ENCODE peak calls at places on chromosome 6, in eight cellular contexts. T is stimulated activated CD4-positive, alpha-beta T cell treated with anti-CD3 and anti-CD28 coated beads, Interleukin-15, amount 100 ng/mL, for 1 hour; U is IMR-90; F is NCI-H1105; M is T-helper 1 cell; L is tibial nerve; C is EL; A is HS-5. G is an unnamed sample.

GRCh38 chr6:5146396-5146795 is 61.3 kb downstream of the PPP1R3G start:
- DNase-seq in A (no peak), F (no peak), M (no peak), C (no peak), U (no peak), L (no peak), T (no peak), G (no peak)

GRCh38 chr6:90790696-90791095 is 203.8 kb upstream of the MAP3K7 start:
- DNase-seq in A (peak), C (peak), F (no peak), L (no peak), T (no peak), M (no peak), U (peak), G (no peak)

GRCh38 chr6:134689676-134690447 is 260.0 kb downstream of the ALDH8A1 start:
- DNase-seq in M (no peak), F (no peak), C (no peak), L (no peak), T (no peak), U (no peak), A (no peak), G (peak)

GRCh38 chr6:129929433-129929832 is 68.3 kb upstream of the TMEM244 start:
- DNase-seq in M (no peak), L (no peak), U (peak), F (no peak), A (peak), T (no peak), C (peak), G (no peak)

GRCh38 chr6:56652994-56653393 is 10.3 kb upstream of the DST start:
- DNase-seq in F (peak), A (peak), C (peak), L (no peak), U (peak), T (no peak), M (no peak), G (no peak)

GRCh38 chr6:41648921-41649320 is 10.7 kb downstream of the MDFI start:
- DNase-seq in C (no peak), A (no peak), F (no peak), U (no peak), L (no peak), M (no peak), T (no peak), G (no peak)

GRCh38 chr6:71902261-71902660 is 15.9 kb downstream of the RIMS1 start:
- DNase-seq in C (no peak), M (no peak), L (no peak), F (no peak), A (no peak), U (no peak), T (no peak), G (no peak)

GRCh38 chr6:143673638-143674037 is 4.1 kb upstream of the PHACTR2 start:
- DNase-seq in F (no peak), L (no peak), A (peak), M (no peak), C (peak), T (no peak), U (peak), G (no peak)

GRCh38 chr6:157294654-157295053 is 28.7 kb downstream of the TMEM242 start:
- DNase-seq in L (no peak), T (no peak), U (no peak), M (no peak), C (no peak), F (no peak), A (no peak), G (no peak)

GRCh38 chr6:74001091-74001490 is 305.1 kb downstream of the CD109 start:
- DNase-seq in U (no peak), F (no peak), A (no peak), M (no peak), C (peak), T (no peak), L (no peak), G (no peak)

GRCh38 chr6:107670792-107671199 is 153.3 kb downstream of the SCML4 start:
- DNase-seq in M (no peak), F (no peak), C (peak), U (peak), A (no peak), T (no peak), L (peak), G (peak)

GRCh38 chr6:134249759-134250602 is 67.9 kb downstream of the SGK1 start:
- DNase-seq in L (no peak), M (no peak), F (no peak), A (no peak), T (no peak), C (peak), U (peak), G (no peak)

GRCh38 chr6:110334425-110335158 is 23.6 kb downstream of the METTL24 start:
- DNase-seq in M (no peak), T (no peak), A (no peak), F (no peak), C (no peak), U (no peak), L (no peak), G (no peak)

GRCh38 chr6:137651591-137652335 is 157.6 kb upstream of the OLIG3 start:
- DNase-seq in A (no peak), L (no peak), M (no peak), F (no peak), T (no peak), U (no peak), C (no peak), G (no peak)

GRCh38 chr6:158803733-158804143 is 15.4 kb downstream of the EZR start:
- DNase-seq in M (no peak), U (no peak), A (no peak), L (no peak), T (no peak), F (no peak), C (peak), G (no peak)

GRCh38 chr6:117399924-117400323 is 25.8 kb downstream of the ROS1 start:
- DNase-seq in T (no peak), F (no peak), L (no peak), U (peak), A (no peak), C (peak), M (no peak), G (no peak)

GRCh38 chr6:162845972-162846371 is 118.2 kb downstream of the PACRG start:
- DNase-seq in U (no peak), M (no peak), A (no peak), F (no peak), C (no peak), L (no peak), T (no peak), G (no peak)

GRCh38 chr6:36692861-36693702 is 4.5 kb upstream of the RAB44 start:
- DNase-seq in A (no peak), U (no peak), F (no peak), T (no peak), M (no peak), C (no peak), L (no peak), G (peak)

GRCh38 chr6:99821164-99821563 is 172.9 kb downstream of the MCHR2 start:
- DNase-seq in L (no peak), M (no peak), T (no peak), C (no peak), A (no peak), F (no peak), U (no peak), G (no peak)

GRCh38 chr6:161008245-161008644 is 16.7 kb downstream of the MAP3K4 start:
- DNase-seq in L (no peak), M (no peak), C (no peak), U (no peak), F (no peak), T (no peak), A (no peak), G (no peak)

GRCh38 chr6:155854787-155855186 is 399.1 kb upstream of the NOX3 start:
- DNase-seq in T (no peak), U (no peak), L (no peak), F (no peak), A (no peak), M (no peak), C (no peak), G (no peak)

GRCh38 chr6:86215323-86215722 is 572.6 kb upstream of the SYNCRIP start:
- DNase-seq in M (no peak), F (no peak), U (no peak), T (no peak), L (no peak), A (no peak), C (no peak), G (no peak)

GRCh38 chr6:17885889-17886576 is 101.4 kb downstream of the KIF13A start:
- DNase-seq in L (no peak), A (no peak), C (no peak), M (no peak), U (peak), F (no peak), T (no peak), G (no peak)

GRCh38 chr6:135144678-135145508 is 36.2 kb upstream of the MYB start:
- DNase-seq in T (no peak), U (peak), C (peak), M (no peak), F (peak), A (no peak), L (no peak), G (no peak)

GRCh38 chr6:158969148-158969547 is 30.9 kb downstream of the RSPH3 start:
- DNase-seq in M (no peak), T (no peak), U (no peak), L (no peak), C (no peak), A (no peak), F (no peak), G (no peak)

G was measured in testis.